ENCODE peak calls at places on chromosomes 4 and X, in five cellular contexts. N is esophagus muscularis mucosa, D is fibroblast of lung, X is psoas muscle, S is progenitor cell of endocrine pancreas. C is an unnamed sample.

GRCh38 chr4:89617256-89617655 is 219.7 kb downstream of the SNCA start:
- DNase-seq in X (no peak), N (no peak), S (no peak), D (no peak), C (no peak)

GRCh38 chr4:140989944-140990343 is 143.3 kb downstream of the RNF150 start:
- DNase-seq in X (no peak), N (no peak), S (no peak), D (no peak), C (no peak)

GRCh38 chrX:153773741-153774575 is 6.9 kb upstream of the SRPK3 start:
- DNase-seq in X (peak), D (no peak), S (no peak), N (no peak), C (no peak)

GRCh38 chr4:87117730-87118075 is 102.7 kb downstream of the KLHL8 start:
- DNase-seq in N (no peak), S (no peak), X (no peak), D (no peak), C (no peak)

GRCh38 chr4:1407657-1408333 is 1.6 kb upstream of the NKX1-1 start:
- DNase-seq in X (no peak), S (no peak), N (no peak), D (no peak), C (no peak)

GRCh38 chr4:123505077-123505456 is 108.5 kb downstream of the SPRY1 start:
- DNase-seq in D (peak), X (no peak), S (no peak), N (no peak), C (no peak)

GRCh38 chr4:128357286-128357685 is 69.7 kb upstream of the PGRMC2 start:
- DNase-seq in S (no peak), D (no peak), N (no peak), X (no peak), C (no peak)

GRCh38 chrX:154840856-154841255 is 6.4 kb upstream of the SMIM9 start:
- DNase-seq in D (peak), S (no peak), N (no peak), X (no peak), C (no peak)

GRCh38 chrX:149831473-149831872 is 49.5 kb upstream of the MAGEA8 start:
- DNase-seq in S (no peak), D (no peak), N (no peak), X (no peak), C (no peak)

GRCh38 chr4:48194986-48195773 is 61.1 kb upstream of the TXK start:
- DNase-seq in D (peak), S (no peak), N (no peak), X (no peak), C (no peak)

GRCh38 chr4:61468091-61468720 is 268.1 kb downstream of the ADGRL3 start:
- DNase-seq in S (no peak), X (no peak), D (peak), N (no peak), C (no peak)

GRCh38 chr4:8010618-8011017 is 71.0 kb upstream of the AFAP1 start:
- DNase-seq in S (peak), D (peak), N (no peak), X (peak), C (no peak)

GRCh38 chr4:158873795-158874359 is 105.1 kb downstream of the FNIP2 start:
- DNase-seq in S (no peak), D (peak), N (no peak), X (no peak), C (no peak)

GRCh38 chr4:48963042-48963679 is 22.9 kb upstream of the CWH43 start:
- DNase-seq in N (peak), X (peak), S (peak), D (peak), C (peak)

GRCh38 chr4:181427076-181427475 is 816.1 kb upstream of the TENM3 start:
- DNase-seq in S (no peak), N (no peak), X (no peak), D (no peak), C (no peak)

GRCh38 chrX:39974228-39974627 is 123.5 kb downstream of the BCOR start:
- DNase-seq in D (no peak), X (no peak), N (no peak), S (no peak), C (no peak)

GRCh38 chrX:9318213-9318612 is 146.6 kb upstream of the TBL1X start:
- DNase-seq in D (no peak), S (no peak), X (no peak), N (no peak), C (no peak)

GRCh38 chrX:79415056-79415455 is 47.9 kb upstream of the ITM2A start:
- DNase-seq in N (no peak), X (no peak), S (no peak), D (no peak), C (no peak)

GRCh38 chr4:66091801-66092200 is 421.5 kb upstream of the EPHA5 start:
- DNase-seq in N (no peak), D (no peak), X (no peak), S (no peak), C (no peak)

GRCh38 chr4:146638801-146639351 is at the start of gene POU4F2:
- DNase-seq in D (no peak), S (no peak), N (no peak), X (no peak), C (no peak)

GRCh38 chr4:131044368-131044767 is 1948.4 kb downstream of the C4orf33 start:
- DNase-seq in X (no peak), S (no peak), N (no peak), D (no peak), C (no peak)

GRCh38 chrX:134374294-134374693 is 85.7 kb upstream of the HPRT1 start:
- DNase-seq in N (no peak), S (no peak), X (no peak), D (no peak), C (no peak)

GRCh38 chr4:154416183-154416543 is 75.4 kb downstream of the DCHS2 start:
- DNase-seq in N (no peak), S (no peak), D (peak), X (peak), C (no peak)

GRCh38 chr4:55617587-55618197 is 18.4 kb downstream of the NMU start:
- DNase-seq in S (no peak), X (no peak), D (no peak), N (no peak), C (no peak)

GRCh38 chr4:36385951-36386561 is 104.6 kb downstream of the DTHD1 start:
- DNase-seq in X (no peak), S (no peak), N (no peak), D (no peak), C (no peak)

GRCh38 chr4:109350121-109350520 is 47.7 kb upstream of the COL25A1 start:
- DNase-seq in N (no peak), S (no peak), D (no peak), X (no peak), C (no peak)

GRCh38 chr4:7747062-7747385 is 192.6 kb downstream of the AFAP1 start:
- DNase-seq in S (no peak), N (no peak), D (no peak), X (no peak), C (no peak)

GRCh38 chr4:152036626-152037025 is 275.8 kb upstream of the GATB start:
- DNase-seq in X (no peak), D (no peak), N (peak), S (no peak), C (no peak)

GRCh38 chrX:119614776-119615175 is 8.6 kb upstream of the NKRF start:
- DNase-seq in N (no peak), X (no peak), S (no peak), D (no peak), C (no peak)

GRCh38 chrX:13120017-13120416 is 75.6 kb upstream of the FAM9C start:
- DNase-seq in X (no peak), D (peak), N (no peak), S (no peak), C (no peak)

GRCh38 chrX:23902419-23902818 is 5.3 kb downstream of the APOO start:
- DNase-seq in X (no peak), S (no peak), D (peak), N (no peak), C (peak)

GRCh38 chrX:10847333-10847732 is 226.9 kb upstream of the MID1 start:
- DNase-seq in S (no peak), N (no peak), D (peak), X (no peak), C (no peak)

GRCh38 chr4:133186845-133187244 is 37.8 kb downstream of the PCDH10 start:
- DNase-seq in X (no peak), N (no peak), D (no peak), S (no peak), C (no peak)

GRCh38 chrX:40091691-40092421 is 5.9 kb downstream of the BCOR start:
- DNase-seq in N (no peak), S (no peak), D (no peak), X (no peak), C (no peak)

GRCh38 chr4:172892300-172892699 is 276.3 kb upstream of the GALNT7 start:
- DNase-seq in D (peak), S (no peak), N (no peak), X (no peak), C (no peak)

C was measured in NCI-H1048.